ENCODE peak calls at places on chromosomes 11 and 22, in four cellular contexts. P, F, I and Z are unnamed samples. For H3K36me3 and H3K4me1, the result is how much of the 10 kb centered on the place peaks cover.

GRCh38 chr11:69893631-69894030 is 74.4 kb upstream of the FGF3 start:
- DNase-seq in P (no peak), F (no peak), I (no peak), Z (peak)

GRCh38 chr22:42608481-42609361 is 6.0 kb downstream of the POLDIP3 start:
- DNase-seq in P (no peak), F (no peak), I (no peak), Z (no peak)

GRCh38 chr11:43549624-43550023 is 130.9 kb upstream of the HSD17B12 start:
- DNase-seq in P (no peak), F (no peak), I (peak), Z (no peak)

GRCh38 chr11:124080319-124081001 is 34.8 kb upstream of the VWA5A start:
- DNase-seq in P (no peak), F (no peak), I (peak), Z (no peak)

GRCh38 chr11:127056338-127056971 is 55.9 kb upstream of the KIRREL3 start:
- DNase-seq in P (no peak), F (no peak), I (no peak), Z (no peak)

GRCh38 chr11:6824461-6824860 is 21.0 kb upstream of the OR10A5 start:
- DNase-seq in P (no peak), F (no peak), I (no peak), Z (no peak)

GRCh38 chr11:120562806-120563425 is 51.4 kb downstream of the GRIK4 start:
- DNase-seq in P (no peak), F (no peak), I (peak), Z (no peak)

GRCh38 chr11:67117176-67117575 is 1.9 kb upstream of the KDM2A start:
- DNase-seq in P (no peak), F (no peak), I (no peak), Z (no peak)

GRCh38 chr22:32859743-32860142 is 58.2 kb downstream of the TIMP3 start:
- DNase-seq in P (no peak), F (no peak), I (no peak), Z (no peak)

GRCh38 chr11:114125959-114126358 is 66.4 kb downstream of the ZBTB16 start:
- DNase-seq in P (no peak), F (no peak), I (no peak), Z (no peak)

GRCh38 chr22:45224331-45224730 is 16.4 kb downstream of the KIAA0930 start:
- DNase-seq in P (no peak), F (no peak), I (peak), Z (no peak)

GRCh38 chr22:26906464-26906863 is 249.1 kb downstream of the MIAT start:
- DNase-seq in P (no peak), F (no peak), I (no peak), Z (no peak)

GRCh38 chr11:67496113-67496512 is 9.1 kb downstream of the PITPNM1 start:
- DNase-seq in P (no peak), F (no peak), I (no peak), Z (no peak)

GRCh38 chr22:31378123-31378522 is 21.3 kb upstream of the DRG1 start:
- DNase-seq in P (no peak), F (no peak), I (no peak), Z (no peak)

GRCh38 chr11:61725632-61726280 is 26.7 kb upstream of the MYRF start:
- DNase-seq in P (no peak), F (no peak), I (no peak), Z (no peak)

GRCh38 chr11:108967571-108967970 is 302.7 kb downstream of the DDX10 start:
- DNase-seq in P (no peak), F (no peak), I (no peak), Z (no peak)

GRCh38 chr11:46649180-46649738 is 31.9 kb downstream of the ATG13 start:
- DNase-seq in P (peak), F (no peak), I (no peak), Z (peak)
- H3K4me3 ChIP-seq in P (no peak), F (no peak), I (no peak), Z (no peak)

DNA sequence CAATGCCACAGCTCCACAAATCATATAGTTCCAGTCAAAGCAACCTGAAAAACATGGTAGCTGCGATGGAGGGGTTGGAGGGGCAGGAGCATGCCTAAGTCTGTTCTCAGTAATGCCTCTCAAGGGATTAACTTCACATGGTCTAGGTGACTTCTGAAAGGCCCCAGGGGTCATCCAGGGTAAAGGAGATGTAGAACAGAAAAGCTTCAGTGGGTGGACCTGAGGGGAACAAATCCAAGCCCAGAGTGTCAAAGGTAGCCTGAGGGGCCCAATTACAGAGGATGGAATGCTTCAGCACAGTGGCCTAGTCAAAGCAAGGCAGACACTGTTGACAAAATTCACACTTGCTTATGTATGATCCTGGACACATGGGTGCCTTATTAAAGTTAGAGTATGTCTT is 23.3 kb downstream of the OR4D9 start:
- DNase-seq in P (no peak), F (no peak), I (no peak), Z (no peak)
- H3K36me3 ChIP-seq in P (under half), F (under half), I (under half), Z (under half)

GRCh38 chr11:66075273-66075672 is 5.2 kb downstream of the PACS1 start:
- DNase-seq in P (no peak), F (no peak), I (no peak), Z (no peak)
- H3K4me1 ChIP-seq in P (under half), F (under half), I (under half), Z (under half)

GRCh38 chr11:13210424-13210823 is 67.2 kb upstream of the BMAL1 start:
- DNase-seq in P (peak), F (peak), I (peak), Z (peak)

GRCh38 chr11:13209379-13209778 is 68.2 kb upstream of the BMAL1 start:
- DNase-seq in P (no peak), F (no peak), I (no peak), Z (no peak)

GRCh38 chr11:13207665-13208594 is 69.7 kb upstream of the BMAL1 start:
- DNase-seq in P (no peak), F (peak), I (peak), Z (peak)

GRCh38 chr11:13207270-13207664 is 70.3 kb upstream of the BMAL1 start:
- DNase-seq in P (no peak), F (no peak), I (no peak), Z (no peak)

GRCh38 chr11:13208921-13209320 is 68.7 kb upstream of the BMAL1 start:
- DNase-seq in P (no peak), F (no peak), I (no peak), Z (no peak)
- H3K4me3 ChIP-seq in P (no peak), F (no peak), I (no peak), Z (no peak)

DNA sequence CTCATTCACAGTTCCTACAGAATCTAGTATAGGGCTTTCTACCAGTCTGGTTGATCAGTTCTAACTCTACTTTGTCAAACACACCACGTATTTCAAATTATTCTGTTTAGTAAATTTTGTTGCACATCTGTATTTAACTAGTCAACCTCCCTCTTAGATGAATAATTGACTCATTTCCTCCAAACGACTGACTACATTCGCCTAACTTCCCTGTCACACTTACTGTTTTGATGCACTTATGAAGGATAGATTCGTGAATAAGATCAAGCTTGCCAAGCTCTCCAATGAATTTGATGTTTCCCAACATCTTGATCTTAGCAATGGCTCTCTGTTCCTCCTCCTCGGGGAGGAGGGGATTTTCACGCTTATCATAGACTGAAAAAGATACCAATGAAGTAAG is 5.0 kb downstream of the EIF4G2 start:
- DNase-seq in P (no peak), F (no peak), I (no peak), Z (no peak)
- H3K36me3 ChIP-seq in P (under half), F (under half), I (half or more), Z (under half)

DNA sequence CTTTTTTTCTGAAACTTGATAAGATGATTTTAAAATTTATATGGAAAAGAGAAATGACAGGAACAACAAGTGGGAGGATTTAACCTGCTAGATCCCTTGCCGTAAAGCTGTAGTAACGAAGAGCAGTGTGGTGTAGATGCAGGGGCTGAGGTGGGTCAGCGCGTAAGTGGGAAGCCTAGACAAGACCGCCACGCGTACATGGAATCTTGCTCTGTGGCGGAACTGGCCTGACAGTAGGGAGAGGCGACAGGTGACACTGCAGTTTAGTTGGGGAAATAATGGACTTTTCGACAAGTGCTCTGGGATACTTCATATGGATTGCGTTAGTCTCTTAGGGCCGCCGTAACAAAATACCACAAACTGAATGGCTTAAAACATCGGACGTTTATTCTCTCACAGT is 28.8 kb downstream of the TNRC6B start:
- DNase-seq in P (no peak), F (no peak), I (no peak), Z (no peak)
- H3K4me1 ChIP-seq in P (under half), F (under half), I (under half), Z (under half)